ENCODE peak calls at places on chromosomes 4 and X, in eight cellular contexts. G is iris pigment epithelial cell; Z is neural crest cell; O is mesendoderm; T is A172; C is hypothalamus; H is stimulated activated CD4-positive, alpha-beta T cell treated with anti-CD3 and anti-CD28 coated beads, Interleukin-2, amount 100 ng/mL, for 48 hours; E is AG09319. N is an unnamed sample.

GRCh38 chr4:172826346-172826745 is 342.3 kb upstream of the GALNT7 start:
- DNase-seq in G (no peak), Z (no peak), O (no peak), T (peak), C (no peak), H (no peak), E (no peak), N (no peak)

GRCh38 chr4:176538217-176538925 is 218.6 kb downstream of the SPCS3 start:
- DNase-seq in G (peak), Z (no peak), O (no peak), T (peak), C (no peak), H (no peak), E (peak), N (no peak)

GRCh38 chr4:107989162-107989536 is 540 bp upstream of the HADH start:
- DNase-seq in G (no peak), Z (no peak), O (no peak), T (no peak), C (no peak), H (no peak), E (no peak), N (no peak)

GRCh38 chr4:174753031-174753430 is 76.0 kb downstream of the GLRA3 start:
- DNase-seq in G (no peak), Z (no peak), O (no peak), T (no peak), C (no peak), H (no peak), E (no peak), N (no peak)

GRCh38 chr4:135277980-135278315 is 1076.4 kb upstream of the PABPC4L start:
- DNase-seq in G (no peak), Z (no peak), O (peak), T (no peak), C (no peak), H (no peak), E (no peak), N (no peak)

GRCh38 chr4:151013944-151014343 is 1.1 kb downstream of the LRBA start:
- DNase-seq in G (no peak), Z (no peak), O (no peak), T (no peak), C (no peak), H (no peak), E (no peak), N (no peak)

GRCh38 chr4:181890031-181890430 is 353.2 kb upstream of the TENM3 start:
- DNase-seq in G (no peak), Z (no peak), O (no peak), T (no peak), C (no peak), H (no peak), E (no peak), N (no peak)

GRCh38 chr4:37889849-37890500 is 909 bp upstream of the TBC1D1 start:
- DNase-seq in G (no peak), Z (no peak), O (peak), T (no peak), C (peak), H (no peak), E (no peak), N (peak)

GRCh38 chr4:113101669-113102068 is 52.2 kb downstream of the ANK2 start:
- DNase-seq in G (peak), Z (no peak), O (peak), T (no peak), C (no peak), H (no peak), E (no peak), N (no peak)

GRCh38 chrX:96684339-96685204 is at the start of gene DIAPH2:
- DNase-seq in G (peak), Z (peak), O (peak), T (peak), C (peak), H (peak), E (no peak), N (peak)

GRCh38 chrX:76148753-76149152 is 24.1 kb upstream of the PBDC1 start:
- DNase-seq in G (peak), Z (peak), O (peak), T (peak), C (no peak), H (peak), E (no peak), N (no peak)

GRCh38 chrX:14362731-14363130 is 166.6 kb upstream of the GLRA2 start:
- DNase-seq in G (peak), Z (no peak), O (no peak), T (no peak), C (no peak), H (no peak), E (no peak), N (no peak)

GRCh38 chr4:7073526-7074390 is 5.9 kb upstream of the GRPEL1 start:
- DNase-seq in G (peak), Z (peak), O (peak), T (peak), C (peak), H (no peak), E (no peak), N (no peak)

GRCh38 chr4:184281231-184282139 is 63.8 kb upstream of the ENPP6 start:
- DNase-seq in G (no peak), Z (no peak), O (no peak), T (no peak), C (no peak), H (no peak), E (no peak), N (no peak)

GRCh38 chrX:109629310-109629709 is 4.3 kb upstream of the KCNE5 start:
- DNase-seq in G (no peak), Z (no peak), O (no peak), T (no peak), C (no peak), H (no peak), E (no peak), N (no peak)

GRCh38 chrX:9902651-9903050 is 64.5 kb upstream of the CLDN34 start:
- DNase-seq in G (no peak), Z (no peak), O (no peak), T (peak), C (peak), H (no peak), E (no peak), N (no peak)

GRCh38 chrX:13200398-13200797 is 119.5 kb downstream of the ATXN3L start:
- DNase-seq in G (no peak), Z (no peak), O (no peak), T (no peak), C (no peak), H (no peak), E (no peak), N (no peak)

GRCh38 chr4:47010347-47011188 is 17.2 kb upstream of the GABRA4 start:
- DNase-seq in G (no peak), Z (no peak), O (no peak), T (no peak), C (no peak), H (no peak), E (no peak), N (no peak)